ENCODE peak calls at places on chromosomes 1 and 21, in eight cellular contexts. R is AG08395; X is EL; S is Karpas-422; L is WTC11; K is activated CD4-positive, alpha-beta T cell treated with anti-CD3 and anti-CD28 coated beads, Interleukin-2, amount 50 U/mL, for 1 hour; W is D341Med; N is activated naive CD4-positive, alpha-beta T cell. M is an unnamed sample.

GRCh38 chr1:229355661-229356060 is 12.8 kb upstream of the CCSAP start:
- DNase-seq in R (no peak), X (no peak), S (no peak), L (no peak), K (no peak), W (no peak), N (no peak), M (no peak)

GRCh38 chr1:59455206-59455605 is 158.3 kb downstream of the FGGY start:
- DNase-seq in R (peak), X (peak), S (no peak), L (no peak), K (no peak), W (no peak), N (no peak), M (no peak)

GRCh38 chr1:204207136-204207616 is 6.6 kb downstream of the GOLT1A start:
- DNase-seq in R (peak), X (peak), S (peak), L (peak), K (peak), W (peak), N (peak), M (peak)

GRCh38 chr1:161954050-161954449 is 69.6 kb downstream of the OLFML2B start:
- DNase-seq in R (no peak), X (no peak), S (no peak), L (no peak), K (no peak), W (no peak), N (no peak), M (no peak)

GRCh38 chr1:178323067-178323466 is 173.7 kb downstream of the CLEC20A start:
- DNase-seq in R (no peak), X (no peak), S (no peak), L (no peak), K (no peak), W (no peak), N (no peak), M (no peak)

GRCh38 chr1:226646870-226647449 is 92.1 kb downstream of the ITPKB start:
- DNase-seq in R (no peak), X (no peak), S (no peak), L (no peak), K (no peak), W (no peak), N (no peak), M (no peak)

GRCh38 chr21:32314806-32315205 is 16.2 kb downstream of the MRAP start:
- DNase-seq in R (no peak), X (no peak), S (no peak), L (no peak), K (no peak), W (no peak), N (no peak), M (no peak)

GRCh38 chr1:93635614-93636543 is 45.8 kb downstream of the BCAR3 start:
- DNase-seq in R (no peak), X (no peak), S (peak), L (peak), K (no peak), W (no peak), N (no peak), M (no peak)

GRCh38 chr1:67629370-67630075 is 55.5 kb upstream of the GADD45A start:
- DNase-seq in R (peak), X (no peak), S (no peak), L (no peak), K (no peak), W (no peak), N (no peak), M (no peak)

GRCh38 chr1:17046043-17046657 is 7.7 kb downstream of the SDHB start:
- DNase-seq in R (peak), X (peak), S (peak), L (no peak), K (no peak), W (peak), N (no peak), M (peak)

GRCh38 chr1:199954701-199955100 is 72.8 kb upstream of the NR5A2 start:
- DNase-seq in R (peak), X (no peak), S (peak), L (peak), K (no peak), W (peak), N (no peak), M (no peak)

GRCh38 chr1:215710340-215710971 is 143.4 kb downstream of the KCTD3 start:
- DNase-seq in R (peak), X (peak), S (peak), L (peak), K (no peak), W (peak), N (no peak), M (peak)

GRCh38 chr1:28437260-28437923 is 67.9 kb downstream of the PHACTR4 start:
- DNase-seq in R (no peak), X (peak), S (no peak), L (no peak), K (no peak), W (peak), N (no peak), M (no peak)

GRCh38 chr1:112074711-112075110 is 85.2 kb upstream of the KCND3 start:
- DNase-seq in R (no peak), X (no peak), S (no peak), L (no peak), K (no peak), W (no peak), N (no peak), M (no peak)

GRCh38 chr1:182415789-182416188 is 15.3 kb upstream of the TEDDM1 start:
- DNase-seq in R (no peak), X (no peak), S (no peak), L (no peak), K (no peak), W (no peak), N (no peak), M (no peak)

GRCh38 chr1:172320723-172321122 is 99.8 kb upstream of the C1orf105 start:
- DNase-seq in R (peak), X (peak), S (no peak), L (no peak), K (no peak), W (no peak), N (no peak), M (no peak)

GRCh38 chr1:29238601-29238964 is 2.3 kb downstream of the PTPRU start:
- DNase-seq in R (no peak), X (no peak), S (no peak), L (no peak), K (no peak), W (no peak), N (no peak), M (no peak)

GRCh38 chr1:22025368-22026154 is 24.1 kb downstream of the CELA3A start:
- DNase-seq in R (peak), X (peak), S (peak), L (peak), K (peak), W (peak), N (peak), M (peak)

GRCh38 chr21:24290151-24290833 is 1317.0 kb downstream of the MRPL39 start:
- DNase-seq in R (no peak), X (no peak), S (no peak), L (no peak), K (peak), W (no peak), N (no peak), M (peak)

GRCh38 chr1:15945011-15945831 is 30.7 kb downstream of the ZBTB17 start:
- DNase-seq in R (no peak), X (no peak), S (no peak), L (no peak), K (no peak), W (no peak), N (no peak), M (no peak)

M was measured in NCI-H1436.